ENCODE peak calls at places on chromosomes 11 and 22, in five cellular contexts. One of them, this sample, is unnamed.

GRCh38 chr22:42964994-42965699 is 49.8 kb downstream of the PACSIN2 start:
- DNase-seq in HL-60: no peak
- DNase-seq in GM23338: no peak
- DNase-seq in coronary artery: no peak
- DNase-seq in HCT116: peak; percentile 86
- DNase-seq in this sample: peak; percentile 25

GRCh38 chr22:19691721-19692341 is 22.5 kb upstream of the SEPTIN5 start:
- DNase-seq in HL-60: no peak
- DNase-seq in GM23338: peak; percentile 73
- DNase-seq in coronary artery: no peak
- DNase-seq in HCT116: peak; percentile 40
- DNase-seq in this sample: no peak

GRCh38 chr11:124602193-124602592 is 9.0 kb upstream of the PANX3 start:
- DNase-seq in HL-60: no peak
- DNase-seq in GM23338: no peak
- DNase-seq in coronary artery: no peak
- DNase-seq in HCT116: peak; percentile 3
- DNase-seq in this sample: no peak

GRCh38 chr11:87374206-87374793 is 336.6 kb downstream of the TMEM135 start:
- DNase-seq in HL-60: no peak
- DNase-seq in GM23338: no peak
- DNase-seq in coronary artery: no peak
- DNase-seq in HCT116: no peak
- DNase-seq in this sample: no peak

GRCh38 chr11:32580967-32581366 is 2.7 kb upstream of the EIF3M start:
- DNase-seq in HL-60: no peak
- DNase-seq in GM23338: peak; percentile 20
- DNase-seq in coronary artery: no peak
- DNase-seq in HCT116: no peak
- DNase-seq in this sample: no peak

GRCh38 chr22:50186789-50187523 is 1.2 kb downstream of the TRABD start:
- DNase-seq in HL-60: no peak
- DNase-seq in GM23338: peak; percentile 44
- DNase-seq in coronary artery: no peak
- DNase-seq in HCT116: no peak
- DNase-seq in this sample: peak; percentile 39

GRCh38 chr11:4704054-4704789 is at the start of gene MMP26:
- DNase-seq in HL-60: no peak
- DNase-seq in GM23338: peak; percentile 69
- DNase-seq in coronary artery: no peak
- DNase-seq in HCT116: no peak
- DNase-seq in this sample: no peak

GRCh38 chr11:119666463-119667131 is 62.4 kb downstream of the NECTIN1 start:
- DNase-seq in HL-60: no peak
- DNase-seq in GM23338: peak; percentile 90
- DNase-seq in coronary artery: no peak
- DNase-seq in HCT116: peak; percentile 18
- DNase-seq in this sample: peak; percentile 35

GRCh38 chr11:71244116-71244815 is 8.1 kb downstream of the SHANK2 start:
- DNase-seq in HL-60: no peak
- DNase-seq in GM23338: no peak
- DNase-seq in coronary artery: no peak
- DNase-seq in HCT116: no peak
- DNase-seq in this sample: no peak

GRCh38 chr11:120248551-120249278 is 8.8 kb downstream of the POU2F3 start:
- DNase-seq in HL-60: no peak
- DNase-seq in GM23338: no peak
- DNase-seq in coronary artery: no peak
- DNase-seq in HCT116: peak; percentile 56
- DNase-seq in this sample: no peak

GRCh38 chr11:8267831-8268529 is 4.3 kb upstream of the LMO1 start:
- DNase-seq in HL-60: no peak
- DNase-seq in GM23338: peak; percentile 65
- DNase-seq in coronary artery: no peak
- DNase-seq in HCT116: no peak
- DNase-seq in this sample: no peak

GRCh38 chr22:40024201-40025061 is 29.7 kb downstream of the FAM83F start:
- DNase-seq in HL-60: no peak
- DNase-seq in GM23338: peak; percentile 93
- DNase-seq in coronary artery: no peak
- DNase-seq in HCT116: peak; percentile 24
- DNase-seq in this sample: peak; percentile 78

GRCh38 chr22:38824587-38824986 is 19.2 kb downstream of the NPTXR start:
- DNase-seq in HL-60: peak; percentile 25
- DNase-seq in GM23338: peak; percentile 98
- DNase-seq in coronary artery: no peak
- DNase-seq in HCT116: no peak
- DNase-seq in this sample: peak; percentile 76

GRCh38 chr22:29813563-29813962 is 24.5 kb downstream of the ASCC2 start:
- DNase-seq in HL-60: no peak
- DNase-seq in GM23338: peak; percentile 39
- DNase-seq in coronary artery: no peak
- DNase-seq in HCT116: peak; percentile 7
- DNase-seq in this sample: no peak
- TF ChIP-seq CTCF in HL-60: no peak
- TF ChIP-seq CTCF in GM23338: peak; percentile 19
- TF ChIP-seq CTCF in coronary artery: no peak
- TF ChIP-seq CTCF in HCT116: peak; percentile 28
- TF ChIP-seq CTCF in this sample: no peak

DNA sequence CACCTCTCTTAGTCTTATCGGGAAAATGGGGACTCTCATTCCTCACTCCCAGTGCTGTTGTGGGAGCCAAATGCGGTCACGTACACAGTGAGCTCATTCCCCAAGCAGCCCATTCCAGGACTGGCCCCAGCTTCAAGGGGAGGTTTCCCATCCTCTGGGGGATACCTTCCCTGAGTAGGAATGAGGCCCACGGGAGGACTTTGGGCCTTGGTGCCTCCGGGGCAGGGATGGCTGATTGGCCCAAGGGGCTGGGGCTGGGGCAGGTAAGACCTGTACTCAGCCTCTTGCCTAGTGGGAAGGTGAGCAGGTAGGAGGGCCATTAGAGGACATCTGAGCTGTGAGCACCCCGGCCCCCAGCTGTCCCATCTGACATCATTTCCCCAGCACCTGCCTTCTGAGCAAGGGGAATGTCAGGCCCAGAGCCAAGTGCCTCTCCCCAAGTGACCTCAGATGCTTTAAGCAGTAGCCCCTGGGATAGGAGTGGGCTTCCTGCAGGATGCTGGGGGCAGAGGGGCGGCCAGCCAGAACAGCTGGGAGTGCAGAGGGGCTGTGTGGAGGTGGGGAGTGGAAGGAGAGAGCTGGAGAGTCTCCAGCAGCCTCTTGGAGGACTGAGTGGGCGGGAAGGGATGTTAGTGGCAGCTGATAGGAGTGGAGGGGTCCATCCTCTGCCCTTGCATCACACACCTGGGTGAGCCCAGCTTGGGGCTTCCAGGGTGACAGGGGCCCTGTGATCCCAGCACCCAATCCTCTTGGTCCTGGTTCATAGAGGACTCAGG is 58.4 kb downstream of the CD82 start:
- DNase-seq in HL-60: no peak
- DNase-seq in GM23338: no peak
- DNase-seq in coronary artery: peak; percentile 66
- DNase-seq in HCT116: no peak
- DNase-seq in this sample: peak; percentile 19
- H3K27ac ChIP-seq in HL-60: no peak overlapping the region
- H3K27ac ChIP-seq in GM23338: no peak overlapping the region
- H3K27ac ChIP-seq in coronary artery: no peak overlapping the region
- H3K27ac ChIP-seq in HCT116: no peak overlapping the region
- H3K27ac ChIP-seq in this sample: no peak overlapping the region

GRCh38 chr11:12377824-12378593 is 638 bp downstream of the PARVA start:
- DNase-seq in HL-60: no peak
- DNase-seq in GM23338: peak; percentile 93
- DNase-seq in coronary artery: peak; percentile 90
- DNase-seq in HCT116: peak; percentile 75
- DNase-seq in this sample: no peak
- TF ChIP-seq CTCF in HL-60: no peak
- TF ChIP-seq CTCF in GM23338: peak; percentile 21
- TF ChIP-seq CTCF in coronary artery: no peak
- TF ChIP-seq CTCF in HCT116: no peak
- TF ChIP-seq CTCF in this sample: no peak

DNA sequence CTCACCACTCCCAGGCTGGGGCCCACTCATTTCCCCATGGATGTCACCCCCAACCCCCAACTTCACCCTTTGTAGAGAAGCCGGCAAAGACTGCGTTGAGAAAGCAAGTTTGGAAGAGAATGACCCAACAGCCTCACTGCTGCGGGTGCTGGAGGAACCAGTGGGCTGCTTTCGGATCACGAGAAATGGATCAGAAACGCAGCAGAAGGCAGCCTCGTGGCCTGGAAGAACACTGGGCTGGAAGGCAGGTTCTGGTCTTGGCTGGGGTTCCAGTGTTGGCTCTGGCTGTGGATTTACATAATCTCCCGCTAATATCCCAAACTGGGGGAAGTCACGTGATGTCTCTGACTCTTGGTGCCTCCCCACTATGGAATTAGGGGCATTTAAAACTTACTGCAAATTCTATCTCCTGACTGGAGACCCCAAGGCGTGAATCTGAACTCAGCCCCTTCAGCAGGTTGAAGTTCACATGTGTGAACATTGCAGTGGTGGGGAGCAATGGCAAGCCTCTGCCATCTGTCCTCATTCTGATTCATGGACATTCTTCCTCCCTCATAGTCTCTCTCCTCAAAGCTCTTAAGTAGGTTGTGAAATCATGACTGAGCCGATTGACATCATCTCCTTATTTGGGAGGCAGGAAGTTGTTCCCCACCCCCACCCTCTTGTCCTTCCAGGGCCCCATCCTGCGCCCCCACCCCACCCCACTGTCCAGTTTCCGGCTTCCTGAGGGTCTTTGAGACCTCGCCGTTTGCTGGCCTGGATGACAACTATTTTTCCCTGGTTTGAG is 37.0 kb upstream of the TIMP3 start:
- DNase-seq in HL-60: no peak
- DNase-seq in GM23338: peak; percentile 41
- DNase-seq in coronary artery: no peak
- DNase-seq in HCT116: no peak
- DNase-seq in this sample: no peak
- H3K27ac ChIP-seq in HL-60: no peak overlapping the region
- H3K27ac ChIP-seq in GM23338: no peak overlapping the region
- H3K27ac ChIP-seq in coronary artery: no peak overlapping the region
- H3K27ac ChIP-seq in HCT116: no peak overlapping the region
- H3K27ac ChIP-seq in this sample: no peak overlapping the region

GRCh38 chr11:95790123-95790932 is at the start of gene CEP57:
- DNase-seq in HL-60: peak; percentile 92
- DNase-seq in GM23338: peak; percentile 99
- DNase-seq in coronary artery: peak; percentile 95
- DNase-seq in HCT116: peak; percentile 97
- DNase-seq in this sample: peak; percentile 96

GRCh38 chr11:95791385-95792033 is 1.2 kb downstream of the CEP57 start:
- DNase-seq in HL-60: no peak
- DNase-seq in GM23338: no peak
- DNase-seq in coronary artery: no peak
- DNase-seq in HCT116: no peak
- DNase-seq in this sample: no peak

GRCh38 chr11:95790933-95791247 is 592 bp downstream of the CEP57 start:
- DNase-seq in HL-60: peak; percentile 77
- DNase-seq in GM23338: peak; percentile 86
- DNase-seq in coronary artery: peak; percentile 85
- DNase-seq in HCT116: peak; percentile 28
- DNase-seq in this sample: peak; percentile 68

GRCh38 chr11:95789506-95790122 is at the start of gene FAM76B:
- DNase-seq in HL-60: peak; percentile 94
- DNase-seq in GM23338: peak; percentile 98
- DNase-seq in coronary artery: peak; percentile 98
- DNase-seq in HCT116: peak; percentile 98
- DNase-seq in this sample: peak; percentile 99

GRCh38 chr11:95788921-95789505 is 569 bp downstream of the FAM76B start:
- DNase-seq in HL-60: no peak
- DNase-seq in GM23338: peak; percentile 78
- DNase-seq in coronary artery: no peak
- DNase-seq in HCT116: no peak
- DNase-seq in this sample: peak; percentile 57
- TF ChIP-seq CTCF in HL-60: no peak
- TF ChIP-seq CTCF in GM23338: peak; percentile 34
- TF ChIP-seq CTCF in coronary artery: no peak
- TF ChIP-seq CTCF in HCT116: peak; percentile 24
- TF ChIP-seq CTCF in this sample: peak; percentile 45

GRCh38 chr11:122354029-122354697 is 238.1 kb upstream of the BLID start:
- DNase-seq in HL-60: no peak
- DNase-seq in GM23338: no peak
- DNase-seq in coronary artery: no peak
- DNase-seq in HCT116: no peak
- DNase-seq in this sample: no peak
- H3K27ac ChIP-seq in HL-60: no peak overlapping the region
- H3K27ac ChIP-seq in GM23338: no peak overlapping the region
- H3K27ac ChIP-seq in coronary artery: peak overlapping the region; percentile 33
- H3K27ac ChIP-seq in HCT116: no peak overlapping the region
- H3K27ac ChIP-seq in this sample: no peak overlapping the region

GRCh38 chr11:77107950-77108349 is 5.3 kb downstream of the OMP start:
- DNase-seq in HL-60: no peak
- DNase-seq in GM23338: no peak
- DNase-seq in coronary artery: no peak
- DNase-seq in HCT116: peak; percentile 36
- DNase-seq in this sample: no peak

GRCh38 chr11:77106321-77106720 is 3.7 kb downstream of the OMP start:
- DNase-seq in HL-60: no peak
- DNase-seq in GM23338: no peak
- DNase-seq in coronary artery: no peak
- DNase-seq in HCT116: no peak
- DNase-seq in this sample: no peak

GRCh38 chr11:77104727-77105126 is 2.1 kb downstream of the OMP start:
- DNase-seq in HL-60: no peak
- DNase-seq in GM23338: no peak
- DNase-seq in coronary artery: no peak
- DNase-seq in HCT116: no peak
- DNase-seq in this sample: no peak

GRCh38 chr11:77108436-77108835 is 5.8 kb downstream of the OMP start:
- DNase-seq in HL-60: no peak
- DNase-seq in GM23338: no peak
- DNase-seq in coronary artery: no peak
- DNase-seq in HCT116: no peak
- DNase-seq in this sample: no peak

DNA sequence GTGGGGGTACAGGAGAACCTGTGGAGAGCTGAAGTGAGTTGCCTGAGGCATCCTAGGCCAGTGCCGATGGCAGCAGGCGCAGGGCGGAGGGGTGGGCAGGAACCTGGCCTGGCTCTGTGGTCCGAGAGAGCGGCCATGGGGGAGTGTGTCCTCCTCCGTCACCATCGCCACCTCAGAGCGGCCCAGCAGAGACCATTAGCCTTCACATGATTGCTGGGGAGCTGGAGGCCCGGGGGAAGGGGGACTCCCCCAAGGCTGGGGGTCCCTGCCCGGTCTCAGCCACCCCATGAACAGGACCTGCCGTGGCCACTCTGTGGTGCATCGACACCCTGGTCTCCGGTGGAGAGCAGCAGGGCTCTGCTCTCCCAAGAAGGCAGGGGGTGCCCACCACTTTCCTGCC is 4.1 kb downstream of the OMP start:
- DNase-seq in HL-60: no peak
- DNase-seq in GM23338: no peak
- DNase-seq in coronary artery: no peak
- DNase-seq in HCT116: no peak
- DNase-seq in this sample: no peak
- TF ChIP-seq CTCF in HL-60: no peak
- TF ChIP-seq CTCF in GM23338: no peak
- TF ChIP-seq CTCF in coronary artery: no peak
- TF ChIP-seq CTCF in HCT116: no peak
- TF ChIP-seq CTCF in this sample: no peak

GRCh38 chr11:102238287-102238894 is 78.9 kb upstream of the BIRC3 start:
- DNase-seq in HL-60: no peak
- DNase-seq in GM23338: no peak
- DNase-seq in coronary artery: no peak
- DNase-seq in HCT116: no peak
- DNase-seq in this sample: no peak
- H3K27ac ChIP-seq in HL-60: no peak overlapping the region
- H3K27ac ChIP-seq in GM23338: no peak overlapping the region
- H3K27ac ChIP-seq in coronary artery: no peak overlapping the region
- H3K27ac ChIP-seq in HCT116: no peak overlapping the region
- H3K27ac ChIP-seq in this sample: no peak overlapping the region

This sample was measured in DND-41.